ENCODE peak calls at places on chromosomes 3 and 15, in seven cellular contexts. K, P, A, U, E, G and S are unnamed samples.

GRCh38 chr15:75307778-75308390 is 25.2 kb downstream of the GOLGA6D start:
- DNase-seq in E (peak; percentile 25), U (no peak), A (peak; percentile 74), K (peak; percentile 26), G (peak; percentile 92), P (peak; percentile 85), S (peak; percentile 72)

GRCh38 chr15:41832875-41833274 is 5.0 kb downstream of the JMJD7 start:
- DNase-seq in P (no peak), K (no peak), G (no peak), E (no peak), A (no peak), U (no peak), S (no peak)

GRCh38 chr15:55394694-55395093 is 13.5 kb downstream of the CCPG1 start:
- DNase-seq in E (no peak), A (no peak), P (no peak), K (peak; percentile 24), G (no peak), U (no peak), S (no peak)

GRCh38 chr15:63436872-63437375 is 55.3 kb upstream of the CA12 start:
- DNase-seq in U (peak; percentile 37), G (peak; percentile 35), P (peak; percentile 89), A (no peak), K (peak; percentile 89), E (peak; percentile 25), S (no peak)

GRCh38 chr15:25437751-25438600 is 848 bp downstream of the UBE3A start:
- DNase-seq in U (no peak), E (peak; percentile 65), A (peak; percentile 64), G (no peak), K (peak; percentile 60), P (peak; percentile 84), S (peak; percentile 85)

GRCh38 chr15:58475573-58476524 is 44.1 kb downstream of the LIPC start:
- DNase-seq in U (peak; percentile 40), K (peak; percentile 75), E (peak; percentile 12), A (no peak), G (no peak), P (no peak), S (no peak)

GRCh38 chr15:51749307-51749706 is 2.1 kb upstream of the TMOD2 start:
- DNase-seq in A (no peak), E (no peak), K (no peak), G (no peak), P (no peak), U (no peak), S (no peak)

GRCh38 chr3:193872265-193872753 is 263.6 kb upstream of the HES1 start:
- DNase-seq in E (no peak), G (peak; percentile 60), P (no peak), A (no peak), K (peak; percentile 71), U (peak; percentile 86), S (no peak)

GRCh38 chr15:72554471-72555425 is 80.6 kb downstream of the ARIH1 start:
- DNase-seq in G (no peak), K (peak; percentile 65), A (no peak), U (peak; percentile 4), E (no peak), P (no peak), S (no peak)

GRCh38 chr3:56238299-56238698 is 230.0 kb downstream of the ERC2 start:
- DNase-seq in P (no peak), U (no peak), A (no peak), G (no peak), K (no peak), E (no peak), S (peak; percentile 19)

GRCh38 chr3:147649475-147649874 is 240.3 kb downstream of the ZIC1 start:
- DNase-seq in G (no peak), E (no peak), A (no peak), K (no peak), P (no peak), U (no peak), S (no peak)

GRCh38 chr3:124659175-124659574 is 71.1 kb upstream of the UMPS start:
- DNase-seq in A (no peak), E (no peak), U (no peak), G (no peak), P (no peak), K (no peak), S (no peak)

GRCh38 chr3:63857311-63857710 is 6.3 kb downstream of the THOC7 start:
- DNase-seq in P (no peak), U (no peak), K (peak; percentile 41), G (no peak), A (no peak), E (no peak), S (no peak)

GRCh38 chr3:68964694-68965093 is 32.3 kb upstream of the TAFA4 start:
- DNase-seq in G (no peak), K (no peak), A (no peak), P (no peak), E (no peak), U (no peak), S (no peak)

DNA sequence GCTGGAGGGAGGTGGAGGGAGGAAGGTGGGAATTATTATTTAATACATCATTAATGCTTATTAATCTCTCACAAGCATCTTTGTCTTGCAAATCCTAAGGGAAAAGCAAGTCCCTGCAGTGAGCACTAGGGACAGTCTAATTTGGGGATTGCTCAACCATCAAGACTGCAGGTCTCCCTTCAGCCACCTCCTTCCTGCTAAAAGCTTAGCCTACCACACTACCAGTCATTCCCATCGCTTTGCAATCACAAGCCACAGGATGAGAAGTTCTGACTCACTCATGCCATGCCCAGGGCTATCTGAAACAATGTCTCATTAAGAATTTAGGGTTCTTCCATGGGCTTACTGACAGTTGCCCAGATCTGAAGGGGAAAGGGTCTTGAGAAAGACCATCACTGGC is 51.0 kb upstream of the EIF1B start:
- DNase-seq in K (peak; percentile 37), G (no peak), U (peak; percentile 2), E (no peak), A (no peak), P (no peak), S (no peak)
- TF ChIP-seq CTCF in K (no peak), G (no peak), U (no peak), E (no peak), A (no peak), P (no peak), S (no peak)

GRCh38 chr3:149967067-149967685 is 3.5 kb downstream of the PFN2 start:
- DNase-seq in A (no peak), G (peak; percentile 25), K (peak; percentile 71), E (no peak), P (no peak), U (no peak), S (no peak)
- TF ChIP-seq CTCF in A (peak; percentile 85), G (peak; percentile 71), K (peak; percentile 44), E (peak; percentile 80), P (peak; percentile 42), U (peak; percentile 36), S (peak; percentile 79)

DNA sequence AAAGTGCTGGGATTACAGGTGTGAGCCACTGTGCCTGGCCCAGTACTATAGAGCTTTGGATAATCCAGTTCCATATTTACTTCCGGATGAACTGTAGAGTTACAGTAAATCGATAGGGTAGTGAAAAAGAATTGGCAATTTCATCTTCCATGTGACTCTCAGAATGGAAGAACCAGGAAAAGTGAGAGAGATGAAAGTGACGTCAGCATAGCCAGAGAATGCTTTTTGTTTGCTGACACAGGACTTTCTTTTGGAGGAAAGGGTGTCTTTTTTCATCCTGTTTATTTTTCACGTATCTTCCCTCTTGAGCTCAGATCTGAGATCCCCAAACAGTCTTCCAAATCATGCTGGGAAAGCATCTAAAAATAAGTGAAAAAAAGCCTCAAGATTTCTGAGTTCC is 91.2 kb upstream of the KCNAB1 start:
- DNase-seq in P (no peak), A (no peak), E (no peak), U (no peak), K (no peak), G (no peak), S (no peak)
- TF ChIP-seq CTCF in P (no peak), A (no peak), E (no peak), U (no peak), K (no peak), G (no peak), S (no peak)

GRCh38 chr3:13706886-13707285 is 158.0 kb downstream of the FBLN2 start:
- DNase-seq in E (no peak), U (no peak), P (peak; percentile 8), A (no peak), G (no peak), K (no peak), S (no peak)

GRCh38 chr3:13705702-13706280 is 156.9 kb downstream of the FBLN2 start:
- DNase-seq in A (no peak), K (no peak), E (no peak), U (no peak), P (peak; percentile 5), G (no peak), S (peak; percentile 1)

GRCh38 chr3:13704174-13704573 is 155.2 kb downstream of the FBLN2 start:
- DNase-seq in G (no peak), A (no peak), U (no peak), E (no peak), P (no peak), K (no peak), S (no peak)

GRCh38 chr3:13706451-13706850 is 157.5 kb downstream of the FBLN2 start:
- DNase-seq in G (no peak), A (no peak), E (no peak), U (no peak), P (no peak), K (no peak), S (peak; percentile 1)

DNA sequence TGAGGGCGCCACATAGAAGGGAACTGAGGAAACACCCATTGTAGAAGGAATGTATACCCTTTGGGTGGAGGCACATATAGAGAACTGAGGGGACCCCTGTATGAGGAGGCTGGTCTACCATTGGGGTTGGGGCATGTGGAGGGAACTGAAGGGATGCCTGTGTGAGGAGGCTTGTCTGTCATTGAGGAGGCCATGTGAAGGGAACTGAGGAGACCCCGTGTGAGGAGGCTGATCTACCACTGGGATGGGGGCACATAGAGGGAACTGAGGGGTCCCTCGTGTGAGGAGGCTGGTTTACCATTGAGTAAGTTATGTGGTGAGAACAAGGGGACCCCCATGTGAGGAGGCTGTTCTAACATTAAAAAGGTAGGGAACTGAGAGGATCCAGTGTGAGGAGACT is 156.1 kb downstream of the FBLN2 start:
- DNase-seq in U (no peak), G (no peak), K (no peak), A (no peak), P (peak; percentile 4), E (no peak), S (peak; percentile 4)
- TF ChIP-seq CTCF in U (no peak), G (no peak), K (no peak), A (no peak), P (no peak), E (no peak), S (no peak)

GRCh38 chr3:177893321-177893720 is 642.9 kb upstream of the KCNMB2 start:
- DNase-seq in G (no peak), E (no peak), A (no peak), U (no peak), K (no peak), P (no peak), S (no peak)
- TF ChIP-seq CTCF in G (no peak), E (no peak), A (no peak), U (no peak), K (no peak), P (no peak), S (no peak)

GRCh38 chr3:119034256-119035013 is at the start of gene IGSF11:
- DNase-seq in E (peak; percentile 75), K (peak; percentile 50), A (peak; percentile 81), P (peak; percentile 92), G (peak; percentile 75), U (no peak), S (peak; percentile 87)

GRCh38 chr3:119033393-119034255 is 1.0 kb downstream of the IGSF11 start:
- DNase-seq in U (no peak), A (no peak), P (no peak), K (no peak), E (no peak), G (no peak), S (no peak)

GRCh38 chr3:119035014-119035346 is 334 bp upstream of the IGSF11 start:
- DNase-seq in E (no peak), U (no peak), A (no peak), K (no peak), P (no peak), G (no peak), S (no peak)
- TF ChIP-seq CTCF in E (peak; percentile 20), U (no peak), A (no peak), K (no peak), P (no peak), G (no peak), S (no peak)